ENCODE peak calls at places on chromosome 4, in nine cellular contexts. D is lung, X is natural killer cell, G is IMR-90, W is left lung, H is cardiac fibroblast, M is suprapubic skin, C is A549, J is progenitor cell of endocrine pancreas. U is an unnamed sample.

GRCh38 chr4:878796-879729 is 53.1 kb downstream of the GAK start:
- DNase-seq in D (no peak), X (no peak), G (no peak), W (no peak), H (no peak), M (no peak), C (no peak), J (no peak), U (no peak)

GRCh38 chr4:55650483-55650882 is 14.4 kb upstream of the NMU start:
- DNase-seq in D (no peak), X (no peak), G (no peak), W (no peak), H (no peak), M (no peak), C (no peak), J (no peak), U (no peak)

GRCh38 chr4:22473268-22473667 is 42.6 kb downstream of the ADGRA3 start:
- DNase-seq in D (no peak), X (no peak), G (peak), W (no peak), H (peak), M (no peak), C (no peak), J (no peak), U (no peak)

GRCh38 chr4:86011117-86011516 is 348.7 kb downstream of the MAPK10 start:
- DNase-seq in D (no peak), X (no peak), G (peak), W (no peak), H (peak), M (no peak), C (no peak), J (no peak), U (no peak)

GRCh38 chr4:129218355-129218754 is 122.4 kb downstream of the C4orf33 start:
- DNase-seq in D (no peak), X (no peak), G (no peak), W (no peak), H (peak), M (no peak), C (peak), J (no peak), U (no peak)

GRCh38 chr4:148530114-148530513 is 87.9 kb upstream of the NR3C2 start:
- DNase-seq in D (no peak), X (no peak), G (peak), W (no peak), H (peak), M (no peak), C (no peak), J (no peak), U (no peak)

GRCh38 chr4:157172011-157172410 is 48.5 kb upstream of the GRIA2 start:
- DNase-seq in D (no peak), X (no peak), G (peak), W (no peak), H (peak), M (no peak), C (peak), J (no peak), U (no peak)

GRCh38 chr4:129545599-129546278 is 449.8 kb downstream of the C4orf33 start:
- DNase-seq in D (peak), X (no peak), G (no peak), W (peak), H (peak), M (no peak), C (peak), J (no peak), U (no peak)

GRCh38 chr4:122758033-122758432 is 25.5 kb downstream of the BBS12 start:
- DNase-seq in D (no peak), X (no peak), G (peak), W (no peak), H (peak), M (no peak), C (peak), J (no peak), U (no peak)

GRCh38 chr4:11611868-11612267 is 183.2 kb upstream of the HS3ST1 start:
- DNase-seq in D (no peak), X (no peak), G (no peak), W (no peak), H (no peak), M (no peak), C (peak), J (no peak), U (no peak)

GRCh38 chr4:3744901-3745300 is 21.3 kb upstream of the ADRA2C start:
- DNase-seq in D (no peak), X (no peak), G (no peak), W (no peak), H (no peak), M (no peak), C (no peak), J (no peak), U (no peak)

GRCh38 chr4:153589703-153590595 is 94.1 kb upstream of the TLR2 start:
- DNase-seq in D (no peak), X (no peak), G (no peak), W (no peak), H (no peak), M (no peak), C (no peak), J (no peak), U (no peak)

GRCh38 chr4:133621628-133622027 is 472.5 kb downstream of the PCDH10 start:
- DNase-seq in D (no peak), X (no peak), G (no peak), W (no peak), H (no peak), M (no peak), C (no peak), J (no peak), U (no peak)

GRCh38 chr4:133618963-133619362 is 469.9 kb downstream of the PCDH10 start:
- DNase-seq in D (no peak), X (no peak), G (no peak), W (no peak), H (no peak), M (no peak), C (peak), J (no peak), U (no peak)

GRCh38 chr4:133623847-133624246 is 474.8 kb downstream of the PCDH10 start:
- DNase-seq in D (no peak), X (no peak), G (no peak), W (no peak), H (no peak), M (no peak), C (no peak), J (no peak), U (no peak)

GRCh38 chr4:133624744-133625143 is 475.6 kb downstream of the PCDH10 start:
- DNase-seq in D (no peak), X (no peak), G (no peak), W (no peak), H (no peak), M (no peak), C (peak), J (no peak), U (no peak)
- TF ChIP-seq CTCF in D (no peak), X (no peak), G (no peak), W (no peak), H (no peak), M (no peak), C (no peak), J (no peak), U (no peak)

DNA sequence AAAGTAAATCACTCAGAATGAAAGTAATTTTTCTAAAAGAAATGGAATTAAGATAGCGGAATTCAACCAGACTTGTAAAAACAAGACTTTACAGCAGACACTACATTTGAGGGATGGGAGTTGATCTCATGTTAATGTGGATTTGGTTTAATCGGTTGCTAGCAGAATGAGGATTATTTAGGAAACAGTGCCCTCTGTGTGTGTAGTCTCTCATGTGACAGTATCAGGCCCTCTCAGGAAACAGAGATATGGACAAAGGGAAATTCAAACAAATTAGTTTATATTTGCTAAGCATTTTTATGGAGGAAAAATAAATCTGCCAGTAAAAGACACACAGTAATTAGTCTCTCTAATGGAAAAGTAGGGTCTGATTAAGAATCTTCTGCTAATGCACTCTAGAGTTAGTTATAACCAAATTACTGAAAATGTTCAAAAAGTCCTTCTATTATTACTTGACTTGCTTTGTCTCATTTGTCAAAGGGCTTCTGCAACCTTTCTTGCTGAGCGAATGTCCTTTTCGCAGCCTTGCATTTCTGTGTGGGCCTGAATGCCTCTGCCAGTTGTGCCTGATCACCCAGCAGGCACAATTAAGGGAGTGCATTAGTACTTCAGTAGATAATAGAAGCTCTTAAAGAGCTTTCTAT is 1282.3 kb upstream of the TENM3 start:
- DNase-seq in D (no peak), X (no peak), G (no peak), W (no peak), H (no peak), M (no peak), C (no peak), J (no peak), U (no peak)
- TF ChIP-seq CTCF in D (no peak), X (no peak), G (peak), W (no peak), H (no peak), M (no peak), C (no peak), J (no peak), U (no peak)

DNA sequence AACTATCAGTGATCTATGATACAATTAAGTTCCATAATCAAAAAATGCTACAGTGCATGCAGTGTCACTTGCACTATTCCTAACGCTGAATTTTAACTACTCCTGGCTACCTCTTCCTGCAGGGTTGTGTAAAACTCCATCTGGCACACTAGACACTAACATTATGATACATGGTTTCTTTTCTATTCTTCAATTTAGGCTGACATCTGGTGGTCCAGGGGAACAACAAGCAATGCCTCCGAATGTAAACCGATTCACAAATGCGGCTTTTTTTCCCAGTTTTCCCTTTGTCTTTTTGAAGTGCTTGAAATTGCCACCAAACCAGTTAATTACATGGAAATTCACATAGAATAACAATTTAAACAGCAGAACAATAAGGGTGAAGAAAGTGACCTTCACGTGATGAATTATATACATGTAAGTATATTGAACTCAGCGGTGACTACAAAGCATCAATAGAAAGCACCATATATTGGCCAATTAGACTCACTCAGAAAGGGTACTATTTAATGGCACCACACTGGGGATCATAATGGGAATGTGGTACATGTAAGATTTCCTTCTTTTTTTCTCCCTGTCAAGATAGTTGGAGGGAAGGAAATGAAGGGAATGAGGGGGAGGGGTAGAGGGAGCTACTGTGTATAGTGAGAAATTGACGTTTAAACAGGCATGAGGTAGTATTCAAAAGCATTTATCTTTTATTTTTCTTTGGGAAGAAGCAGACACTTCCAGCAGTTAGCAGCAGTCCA is 103.9 kb downstream of the MMRN1 start:
- DNase-seq in D (no peak), X (no peak), G (no peak), W (no peak), H (no peak), M (no peak), C (no peak), J (no peak), U (no peak)
- TF ChIP-seq CTCF in D (no peak), X (no peak), G (no peak), W (no peak), H (no peak), M (no peak), C (no peak), J (no peak), U (no peak)

DNA sequence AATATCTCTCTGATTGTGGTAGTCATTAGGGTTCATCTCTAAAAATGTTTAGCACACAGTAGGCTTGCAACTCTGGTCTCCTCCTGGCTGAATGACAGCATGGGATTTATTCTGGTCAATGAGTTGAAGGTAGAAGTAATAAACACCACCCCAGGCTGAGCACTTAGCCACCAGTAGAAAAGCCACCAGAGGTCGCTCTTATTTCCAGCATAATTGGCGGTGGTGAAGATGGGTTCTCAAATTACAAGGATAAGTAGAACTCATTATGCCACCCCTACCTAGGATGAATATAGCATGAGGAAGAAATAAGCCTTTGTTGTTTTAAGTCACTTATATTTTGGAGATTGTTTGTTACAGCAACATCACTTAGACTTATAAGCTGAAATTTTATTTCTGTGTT is 302.7 kb downstream of the GPM6A start:
- DNase-seq in D (no peak), X (no peak), G (no peak), W (no peak), H (no peak), M (no peak), C (no peak), J (no peak), U (no peak)
- TF ChIP-seq CTCF in D (no peak), X (no peak), G (no peak), W (no peak), H (peak), M (no peak), C (no peak), J (no peak), U (no peak)